ENCODE peak calls at places on chromosomes 2 and 18, in nine cellular contexts. U is epithelial cell of esophagus, Z is left ventricle myocardium inferior, K is AG04449, Y is PC-3, D is brain microvascular endothelial cell, G is hepatocyte, F is body of pancreas, C is fibroblast of mammary gland. M is an unnamed sample.

GRCh38 chr2:170073288-170073687 is 104.7 kb upstream of the MYO3B start:
- DNase-seq in G (no peak), C (peak; percentile 68), U (peak; percentile 24), D (peak; percentile 62), F (peak; percentile 62), K (peak; percentile 26), Z (peak; percentile 46), Y (peak; percentile 58), M (peak; percentile 56)

GRCh38 chr2:219495531-219496122 is 3.1 kb upstream of the GMPPA start:
- DNase-seq in K (no peak), U (peak; percentile 64), F (peak; percentile 58), Z (peak; percentile 55), Y (peak; percentile 59), G (peak; percentile 77), C (peak; percentile 67), D (peak; percentile 62), M (peak; percentile 49)

GRCh38 chr2:12534646-12535263 is 182.0 kb upstream of the TRIB2 start:
- DNase-seq in Y (peak; percentile 96), G (peak; percentile 30), K (peak; percentile 98), Z (no peak), U (peak; percentile 86), F (no peak), C (peak; percentile 97), D (peak; percentile 91), M (peak; percentile 95)

GRCh38 chr2:120012771-120013568 is at the start of gene EPB41L5:
- DNase-seq in F (peak; percentile 94), D (peak; percentile 88), U (peak; percentile 97), Y (peak; percentile 96), Z (peak; percentile 92), C (peak; percentile 90), K (peak; percentile 50), G (peak; percentile 98), M (peak; percentile 88)

GRCh38 chr18:53153281-53153680 is 813.3 kb downstream of the DCC start:
- DNase-seq in Y (peak; percentile 6), K (no peak), D (no peak), Z (no peak), C (peak; percentile 1), F (no peak), G (peak; percentile 16), U (no peak), M (no peak)

GRCh38 chr2:58664523-58665155 is 423.5 kb upstream of the FANCL start:
- DNase-seq in Y (no peak), K (no peak), F (no peak), C (peak; percentile 8), D (no peak), U (peak; percentile 57), Z (no peak), G (no peak), M (no peak)

GRCh38 chr2:242058116-242058680 is 188.7 kb downstream of the RTP5 start:
- DNase-seq in U (no peak), Y (no peak), C (no peak), F (no peak), G (no peak), K (no peak), Z (no peak), D (no peak), M (no peak)

GRCh38 chr2:217942731-217943335 is 60.0 kb downstream of the TNS1 start:
- DNase-seq in Y (no peak), Z (no peak), U (no peak), K (no peak), F (no peak), C (no peak), G (no peak), D (no peak), M (no peak)

GRCh38 chr2:85888020-85888744 is 608 bp downstream of the ST3GAL5 start:
- DNase-seq in D (no peak), Z (no peak), C (no peak), U (no peak), Y (no peak), F (peak; percentile 25), G (peak; percentile 39), K (no peak), M (no peak)

GRCh38 chr2:3223080-3223923 is 154.3 kb downstream of the EIPR1 start:
- DNase-seq in U (no peak), Z (no peak), D (peak; percentile 74), Y (no peak), K (no peak), G (no peak), F (no peak), C (peak; percentile 74), M (peak; percentile 27)

GRCh38 chr2:104872034-104872865 is 18.3 kb downstream of the POU3F3 start:
- DNase-seq in G (no peak), F (no peak), Z (no peak), K (no peak), U (no peak), Y (no peak), C (no peak), D (no peak), M (no peak)

GRCh38 chr2:95073856-95074662 is 47.5 kb downstream of the MRPS5 start:
- DNase-seq in C (no peak), U (no peak), F (no peak), K (no peak), Z (no peak), D (no peak), Y (no peak), G (peak; percentile 2), M (no peak)

GRCh38 chr18:52353589-52353988 is 13.6 kb downstream of the DCC start:
- DNase-seq in U (no peak), K (no peak), G (no peak), Z (no peak), Y (no peak), F (no peak), D (no peak), C (no peak), M (no peak)

GRCh38 chr2:81007104-81007503 is 702.6 kb upstream of the LRRTM1 start:
- DNase-seq in D (no peak), F (no peak), Z (no peak), U (no peak), G (no peak), K (no peak), Y (peak; percentile 60), C (no peak), M (no peak)

GRCh38 chr2:30272761-30273573 is 41.6 kb downstream of the LBH start:
- DNase-seq in D (peak; percentile 27), Y (peak; percentile 76), K (no peak), G (peak; percentile 53), Z (no peak), F (no peak), U (peak; percentile 60), C (peak; percentile 53), M (no peak)

GRCh38 chr2:50726186-50726585 is 305.7 kb downstream of the NRXN1 start:
- DNase-seq in K (no peak), C (no peak), F (no peak), D (no peak), U (no peak), Y (no peak), Z (no peak), G (no peak), M (no peak)

GRCh38 chr2:63846487-63846886 is 4.8 kb downstream of the UGP2 start:
- DNase-seq in U (no peak), G (no peak), Z (no peak), D (no peak), C (peak; percentile 33), F (no peak), Y (no peak), K (no peak), M (no peak)
- H3K4me3 ChIP-seq in U (no peak overlapping the region), G (no peak overlapping the region), Z (peak overlapping the region; percentile 85), D (no peak overlapping the region), C (no peak overlapping the region), F (no peak overlapping the region), Y (no peak overlapping the region), K (no peak overlapping the region), M (no peak overlapping the region)

DNA sequence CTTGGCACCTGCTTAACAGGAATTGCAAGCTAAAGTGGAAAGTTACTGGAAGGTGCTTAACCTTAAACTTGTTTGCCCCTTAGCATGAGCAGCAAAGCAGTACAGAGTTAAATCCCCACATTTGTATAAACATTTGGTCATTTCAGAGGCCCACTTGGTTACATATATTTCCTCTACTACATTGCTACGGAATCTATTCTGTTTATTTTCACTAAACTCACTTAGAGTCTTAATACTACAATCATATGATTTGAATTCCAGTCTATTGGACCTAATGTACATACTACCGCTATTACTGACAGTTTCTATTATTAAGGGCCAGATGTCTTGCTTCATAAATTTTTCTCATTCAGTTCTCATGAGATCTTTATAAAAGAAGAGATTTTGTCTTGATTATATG is 1294.0 kb downstream of the LRP1B start:
- DNase-seq in D (no peak), G (no peak), K (no peak), F (no peak), Y (no peak), Z (no peak), U (no peak), C (no peak), M (no peak)
- H3K4me3 ChIP-seq in D (no peak overlapping the region), G (no peak overlapping the region), K (no peak overlapping the region), F (no peak overlapping the region), Y (no peak overlapping the region), Z (no peak overlapping the region), U (no peak overlapping the region), C (no peak overlapping the region), M (no peak overlapping the region)

GRCh38 chr2:133266075-133266925 is 302.0 kb downstream of the NCKAP5 start:
- DNase-seq in C (no peak), K (no peak), Z (peak; percentile 16), D (no peak), U (peak; percentile 29), G (peak; percentile 17), Y (peak; percentile 28), F (no peak), M (no peak)

GRCh38 chr2:133271105-133271504 is 297.2 kb downstream of the NCKAP5 start:
- DNase-seq in G (no peak), F (no peak), C (no peak), U (no peak), D (no peak), K (no peak), Y (peak; percentile 30), Z (no peak), M (no peak)

GRCh38 chr2:133270550-133270949 is 297.7 kb downstream of the NCKAP5 start:
- DNase-seq in F (no peak), D (no peak), Y (no peak), U (no peak), C (no peak), K (no peak), G (no peak), Z (no peak), M (no peak)

GRCh38 chr2:133264951-133265949 is 303.0 kb downstream of the NCKAP5 start:
- DNase-seq in K (no peak), F (peak; percentile 41), Z (peak; percentile 53), Y (peak; percentile 61), U (no peak), G (peak; percentile 9), C (no peak), D (no peak), M (no peak)

GRCh38 chr2:133266926-133267590 is 301.2 kb downstream of the NCKAP5 start:
- DNase-seq in G (no peak), F (no peak), K (no peak), C (no peak), Y (peak; percentile 25), D (no peak), U (no peak), Z (no peak), M (no peak)
- H3K4me3 ChIP-seq in G (peak overlapping the region; percentile 27), F (no peak overlapping the region), K (peak overlapping the region; percentile 63), C (no peak overlapping the region), Y (peak overlapping the region; percentile 76), D (peak overlapping the region; percentile 62), U (peak overlapping the region; percentile 40), Z (peak overlapping the region; percentile 68), M (peak overlapping the region; percentile 54)

GRCh38 chr2:64500549-64500948 is 23.6 kb upstream of the AFTPH start:
- DNase-seq in Z (no peak), F (no peak), U (no peak), D (no peak), C (no peak), K (no peak), G (no peak), Y (no peak), M (no peak)

GRCh38 chr2:64502860-64503259 is 21.3 kb upstream of the AFTPH start:
- DNase-seq in F (no peak), D (no peak), Y (no peak), U (no peak), G (no peak), K (no peak), C (no peak), Z (no peak), M (no peak)

GRCh38 chr2:64504774-64505720 is 19.1 kb upstream of the AFTPH start:
- DNase-seq in F (no peak), K (no peak), G (no peak), D (no peak), Y (no peak), U (peak; percentile 75), Z (no peak), C (no peak), M (no peak)
- H3K4me3 ChIP-seq in F (no peak overlapping the region), K (no peak overlapping the region), G (no peak overlapping the region), D (no peak overlapping the region), Y (no peak overlapping the region), U (no peak overlapping the region), Z (no peak overlapping the region), C (no peak overlapping the region), M (no peak overlapping the region)

M was measured in skeletal muscle cell.